ENCODE peak calls at places on chromosomes 7 and 10, in ten cellular contexts. One of them, this sample, is unnamed.

GRCh38 chr10:106980711-106981460 is 183.6 kb downstream of the SORCS1 start:
- DNase-seq in EL: no peak
- DNase-seq in Ammon's horn: no peak
- DNase-seq in fibroblast of pulmonary artery: no peak
- DNase-seq in AG08395: no peak
- DNase-seq in foreskin fibroblast: no peak
- DNase-seq in T47D: no peak
- DNase-seq in HuH-7.5: no peak
- DNase-seq in DMS79 treated with DMSO at 0.1 percent for 48 hours: no peak
- DNase-seq in heart left ventricle: no peak
- DNase-seq in this sample: no peak

GRCh38 chr7:111486472-111487142 is 75.7 kb downstream of the IMMP2L start:
- DNase-seq in EL: peak; percentile 58
- DNase-seq in Ammon's horn: peak; percentile 74
- DNase-seq in fibroblast of pulmonary artery: peak; percentile 79
- DNase-seq in AG08395: peak; percentile 61
- DNase-seq in foreskin fibroblast: peak; percentile 29
- DNase-seq in T47D: peak; percentile 72
- DNase-seq in HuH-7.5: peak; percentile 41
- DNase-seq in DMS79 treated with DMSO at 0.1 percent for 48 hours: peak; percentile 89
- DNase-seq in heart left ventricle: no peak
- DNase-seq in this sample: peak; percentile 55

GRCh38 chr7:17774248-17774647 is 166.0 kb downstream of the SNX13 start:
- DNase-seq in EL: peak; percentile 88
- DNase-seq in Ammon's horn: no peak
- DNase-seq in fibroblast of pulmonary artery: peak; percentile 70
- DNase-seq in AG08395: peak; percentile 80
- DNase-seq in foreskin fibroblast: peak; percentile 88
- DNase-seq in T47D: no peak
- DNase-seq in HuH-7.5: no peak
- DNase-seq in DMS79 treated with DMSO at 0.1 percent for 48 hours: peak; percentile 60
- DNase-seq in heart left ventricle: no peak
- DNase-seq in this sample: peak; percentile 22

GRCh38 chr10:71266147-71266917 is 52.7 kb upstream of the SLC29A3 start:
- DNase-seq in EL: peak; percentile 47
- DNase-seq in Ammon's horn: no peak
- DNase-seq in fibroblast of pulmonary artery: peak; percentile 89
- DNase-seq in AG08395: peak; percentile 79
- DNase-seq in foreskin fibroblast: peak; percentile 56
- DNase-seq in T47D: peak; percentile 78
- DNase-seq in HuH-7.5: peak; percentile 49
- DNase-seq in DMS79 treated with DMSO at 0.1 percent for 48 hours: peak; percentile 17
- DNase-seq in heart left ventricle: no peak
- DNase-seq in this sample: peak; percentile 93

GRCh38 chr7:7681191-7681935 is 37.0 kb downstream of the RPA3 start:
- DNase-seq in EL: peak; percentile 59
- DNase-seq in Ammon's horn: peak; percentile 82
- DNase-seq in fibroblast of pulmonary artery: peak; percentile 78
- DNase-seq in AG08395: peak; percentile 30
- DNase-seq in foreskin fibroblast: peak; percentile 47
- DNase-seq in T47D: peak; percentile 88
- DNase-seq in HuH-7.5: no peak
- DNase-seq in DMS79 treated with DMSO at 0.1 percent for 48 hours: peak; percentile 93
- DNase-seq in heart left ventricle: peak; percentile 61
- DNase-seq in this sample: peak; percentile 75

GRCh38 chr10:130333185-130333584 is 197.0 kb downstream of the GLRX3 start:
- DNase-seq in EL: no peak
- DNase-seq in Ammon's horn: no peak
- DNase-seq in fibroblast of pulmonary artery: no peak
- DNase-seq in AG08395: no peak
- DNase-seq in foreskin fibroblast: no peak
- DNase-seq in T47D: peak; percentile 25
- DNase-seq in HuH-7.5: no peak
- DNase-seq in DMS79 treated with DMSO at 0.1 percent for 48 hours: no peak
- DNase-seq in heart left ventricle: no peak
- DNase-seq in this sample: no peak

GRCh38 chr10:107727762-107728317 is 563.3 kb upstream of the SORCS1 start:
- DNase-seq in EL: peak; percentile 21
- DNase-seq in Ammon's horn: no peak
- DNase-seq in fibroblast of pulmonary artery: peak; percentile 54
- DNase-seq in AG08395: no peak
- DNase-seq in foreskin fibroblast: peak; percentile 81
- DNase-seq in T47D: no peak
- DNase-seq in HuH-7.5: no peak
- DNase-seq in DMS79 treated with DMSO at 0.1 percent for 48 hours: no peak
- DNase-seq in heart left ventricle: no peak
- DNase-seq in this sample: peak; percentile 8

GRCh38 chr7:116547347-116547746 is 22.5 kb downstream of the CAV1 start:
- DNase-seq in EL: peak; percentile 90
- DNase-seq in Ammon's horn: no peak
- DNase-seq in fibroblast of pulmonary artery: no peak
- DNase-seq in AG08395: peak; percentile 83
- DNase-seq in foreskin fibroblast: peak; percentile 93
- DNase-seq in T47D: no peak
- DNase-seq in HuH-7.5: no peak
- DNase-seq in DMS79 treated with DMSO at 0.1 percent for 48 hours: no peak
- DNase-seq in heart left ventricle: no peak
- DNase-seq in this sample: no peak

GRCh38 chr10:93445097-93445960 is 36.8 kb downstream of the MYOF start:
- DNase-seq in EL: peak; percentile 96
- DNase-seq in Ammon's horn: peak; percentile 80
- DNase-seq in fibroblast of pulmonary artery: peak; percentile 98
- DNase-seq in AG08395: peak; percentile 95
- DNase-seq in foreskin fibroblast: peak; percentile 97
- DNase-seq in T47D: peak; percentile 100
- DNase-seq in HuH-7.5: peak; percentile 73
- DNase-seq in DMS79 treated with DMSO at 0.1 percent for 48 hours: peak; percentile 83
- DNase-seq in heart left ventricle: peak; percentile 82
- DNase-seq in this sample: peak; percentile 95

This sample was measured in cardiac muscle cell.